ENCODE peak calls at places on chromosome 17, in six cellular contexts. D is adrenal gland, V is mesendoderm, N is GM23248, R is pancreas, O is RWPE1. T is an unnamed sample.

GRCh38 chr17:31588512-31588911 is 197.0 kb downstream of the RAB11FIP4 start:
- DNase-seq in D (no peak), V (no peak), N (no peak), R (no peak), O (no peak), T (no peak)

GRCh38 chr17:9470171-9470570 is 105.4 kb downstream of the STX8 start:
- DNase-seq in D (no peak), V (no peak), N (peak), R (no peak), O (no peak), T (no peak)

GRCh38 chr17:15403276-15403939 is 62.0 kb upstream of the TEKT3 start:
- DNase-seq in D (no peak), V (no peak), N (peak), R (no peak), O (no peak), T (no peak)

GRCh38 chr17:17899486-17899885 is 62.7 kb upstream of the SREBF1 start:
- DNase-seq in D (no peak), V (no peak), N (no peak), R (no peak), O (no peak), T (no peak)

GRCh38 chr17:8223356-8224063 is 13.1 kb upstream of the AURKB start:
- DNase-seq in D (peak), V (peak), N (peak), R (peak), O (peak), T (peak)

GRCh38 chr17:81514735-81515529 is 2.3 kb upstream of the ACTG1 start:
- DNase-seq in D (peak), V (peak), N (peak), R (peak), O (peak), T (peak)

GRCh38 chr17:83089322-83090156 is 10.1 kb downstream of the METRNL start:
- DNase-seq in D (no peak), V (no peak), N (peak), R (no peak), O (peak), T (no peak)

GRCh38 chr17:65554568-65555223 is 6.8 kb downstream of the AXIN2 start:
- DNase-seq in D (no peak), V (no peak), N (peak), R (no peak), O (no peak), T (no peak)

GRCh38 chr17:56834380-56835258 is 668 bp downstream of the DGKE start:
- DNase-seq in D (peak), V (peak), N (peak), R (peak), O (peak), T (peak)

GRCh38 chr17:8439681-8440080 is 4.0 kb downstream of the NDEL1 start:
- DNase-seq in D (no peak), V (no peak), N (no peak), R (no peak), O (no peak), T (no peak)

GRCh38 chr17:58338907-58339774 is 10.5 kb upstream of the TSPOAP1 start:
- DNase-seq in D (peak), V (peak), N (peak), R (peak), O (no peak), T (no peak)

GRCh38 chr17:81511800-81512559 is 619 bp downstream of the ACTG1 start:
- DNase-seq in D (peak), V (no peak), N (peak), R (peak), O (no peak), T (no peak)

GRCh38 chr17:43670645-43671074 is 8.9 kb upstream of the MEOX1 start:
- DNase-seq in D (no peak), V (no peak), N (no peak), R (no peak), O (no peak), T (no peak)

GRCh38 chr17:72587773-72588511 is 467.1 kb downstream of the SOX9 start:
- DNase-seq in D (no peak), V (no peak), N (no peak), R (no peak), O (peak), T (no peak)

GRCh38 chr17:74690409-74690825 is 22.3 kb downstream of the CD300LF start:
- DNase-seq in D (peak), V (no peak), N (no peak), R (no peak), O (no peak), T (no peak)

GRCh38 chr17:28407130-28407973 is 1.3 kb upstream of the SLC46A1 start:
- DNase-seq in D (no peak), V (no peak), N (no peak), R (no peak), O (peak), T (no peak)

GRCh38 chr17:40422990-40423611 is 5.4 kb upstream of the TOP2A start:
- DNase-seq in D (no peak), V (peak), N (no peak), R (no peak), O (no peak), T (no peak)

GRCh38 chr17:2547176-2547575 is 35.5 kb upstream of the METTL16 start:
- DNase-seq in D (peak), V (no peak), N (peak), R (no peak), O (peak), T (no peak)

GRCh38 chr17:17613708-17614114 is 22.2 kb upstream of the PEMT start:
- DNase-seq in D (peak), V (peak), N (peak), R (no peak), O (peak), T (no peak)

GRCh38 chr17:6558276-6558675 is 1.9 kb upstream of the PITPNM3 start:
- DNase-seq in D (no peak), V (no peak), N (no peak), R (peak), O (no peak), T (no peak)

GRCh38 chr17:43880420-43880991 is 26.8 kb downstream of the MPP2 start:
- DNase-seq in D (peak), V (peak), N (peak), R (peak), O (peak), T (no peak)

GRCh38 chr17:68771867-68772515 is 170.8 kb upstream of the FAM20A start:
- DNase-seq in D (peak), V (peak), N (peak), R (no peak), O (peak), T (no peak)

GRCh38 chr17:75295220-75296158 is 6.3 kb upstream of the SLC25A19 start:
- DNase-seq in D (peak), V (no peak), N (no peak), R (no peak), O (no peak), T (no peak)

GRCh38 chr17:82392209-82392920 is 20.8 kb downstream of the UTS2R start:
- DNase-seq in D (no peak), V (no peak), N (no peak), R (no peak), O (no peak), T (no peak)

GRCh38 chr17:37610971-37611370 is 1.8 kb upstream of the SYNRG start:
- DNase-seq in D (no peak), V (peak), N (peak), R (no peak), O (no peak), T (no peak)

GRCh38 chr17:2814499-2815341 is 18.5 kb downstream of the RAP1GAP2 start:
- DNase-seq in D (no peak), V (no peak), N (no peak), R (no peak), O (no peak), T (no peak)

GRCh38 chr17:30248786-30249185 is 13.3 kb upstream of the SLC6A4 start:
- DNase-seq in D (peak), V (no peak), N (no peak), R (no peak), O (no peak), T (no peak)

GRCh38 chr17:34205401-34205800 is 49.7 kb upstream of the CCL2 start:
- DNase-seq in D (no peak), V (no peak), N (no peak), R (no peak), O (no peak), T (no peak)

GRCh38 chr17:30170415-30170987 is 53.9 kb downstream of the NSRP1 start:
- DNase-seq in D (no peak), V (peak), N (no peak), R (no peak), O (peak), T (no peak)

GRCh38 chr17:67525239-67526135 is 148.4 kb downstream of the PITPNC1 start:
- DNase-seq in D (no peak), V (no peak), N (no peak), R (no peak), O (no peak), T (no peak)

GRCh38 chr17:32759476-32759875 is 117.4 kb downstream of the MYO1D start:
- DNase-seq in D (no peak), V (no peak), N (no peak), R (no peak), O (no peak), T (no peak)

GRCh38 chr17:78338860-78339259 is 21.0 kb downstream of the SOCS3 start:
- DNase-seq in D (no peak), V (no peak), N (no peak), R (no peak), O (peak), T (no peak)

GRCh38 chr17:70168979-70169706 is at the start of gene KCNJ2:
- DNase-seq in D (peak), V (peak), N (peak), R (peak), O (peak), T (peak)

GRCh38 chr17:5164465-5164864 is 27.2 kb downstream of the ZNF594 start:
- DNase-seq in D (no peak), V (no peak), N (no peak), R (no peak), O (no peak), T (no peak)

DNA sequence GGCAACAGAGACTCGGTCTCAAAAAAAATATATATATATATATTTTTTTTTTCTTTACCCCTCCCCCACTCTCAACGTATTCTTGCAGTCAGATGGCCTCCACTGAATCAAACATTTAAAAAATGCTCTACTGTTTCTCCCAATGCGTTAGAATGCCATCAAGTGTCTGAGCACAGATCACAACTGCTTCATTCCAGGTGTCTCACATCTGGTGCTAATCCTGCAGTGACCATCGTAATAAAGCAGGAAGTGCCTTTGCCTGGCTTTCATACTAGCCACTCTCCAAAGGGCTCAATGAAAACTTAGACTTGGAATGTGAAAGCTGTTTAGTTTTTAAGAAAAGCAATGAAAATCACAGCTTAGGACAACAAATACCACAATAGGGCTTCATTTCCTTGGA is 37.2 kb downstream of the SKAP1 start:
- DNase-seq in D (no peak), V (no peak), N (peak), R (no peak), O (no peak), T (no peak)
- H3K27ac ChIP-seq in D (no peak), V (no peak), N (peak), R (no peak), O (no peak), T (no peak)

GRCh38 chr17:80050706-80051105 is 14.3 kb downstream of the CCDC40 start:
- DNase-seq in D (no peak), V (no peak), N (no peak), R (no peak), O (no peak), T (no peak)

GRCh38 chr17:80058311-80058955 is 22.0 kb downstream of the CCDC40 start:
- DNase-seq in D (no peak), V (no peak), N (no peak), R (no peak), O (no peak), T (no peak)

GRCh38 chr17:80053102-80053501 is 16.7 kb downstream of the CCDC40 start:
- DNase-seq in D (no peak), V (no peak), N (no peak), R (no peak), O (no peak), T (no peak)

GRCh38 chr17:80051681-80052080 is 15.2 kb downstream of the CCDC40 start:
- DNase-seq in D (no peak), V (no peak), N (no peak), R (peak), O (no peak), T (no peak)

GRCh38 chr17:80055597-80055996 is 19.2 kb downstream of the CCDC40 start:
- DNase-seq in D (no peak), V (peak), N (no peak), R (no peak), O (no peak), T (no peak)
- H3K27ac ChIP-seq in D (no peak), V (no peak), N (no peak), R (no peak), O (no peak), T (no peak)

GRCh38 chr17:19648475-19649406 is at the start of gene ALDH3A2:
- DNase-seq in D (peak), V (peak), N (peak), R (peak), O (peak), T (peak)

GRCh38 chr17:19654342-19654886 is 5.9 kb downstream of the ALDH3A2 start:
- DNase-seq in D (no peak), V (no peak), N (no peak), R (peak), O (no peak), T (no peak)

GRCh38 chr17:19652595-19652994 is 4.0 kb downstream of the ALDH3A2 start:
- DNase-seq in D (peak), V (no peak), N (peak), R (no peak), O (no peak), T (no peak)

GRCh38 chr17:19650826-19651225 is 2.3 kb downstream of the ALDH3A2 start:
- DNase-seq in D (no peak), V (no peak), N (peak), R (no peak), O (no peak), T (no peak)

DNA sequence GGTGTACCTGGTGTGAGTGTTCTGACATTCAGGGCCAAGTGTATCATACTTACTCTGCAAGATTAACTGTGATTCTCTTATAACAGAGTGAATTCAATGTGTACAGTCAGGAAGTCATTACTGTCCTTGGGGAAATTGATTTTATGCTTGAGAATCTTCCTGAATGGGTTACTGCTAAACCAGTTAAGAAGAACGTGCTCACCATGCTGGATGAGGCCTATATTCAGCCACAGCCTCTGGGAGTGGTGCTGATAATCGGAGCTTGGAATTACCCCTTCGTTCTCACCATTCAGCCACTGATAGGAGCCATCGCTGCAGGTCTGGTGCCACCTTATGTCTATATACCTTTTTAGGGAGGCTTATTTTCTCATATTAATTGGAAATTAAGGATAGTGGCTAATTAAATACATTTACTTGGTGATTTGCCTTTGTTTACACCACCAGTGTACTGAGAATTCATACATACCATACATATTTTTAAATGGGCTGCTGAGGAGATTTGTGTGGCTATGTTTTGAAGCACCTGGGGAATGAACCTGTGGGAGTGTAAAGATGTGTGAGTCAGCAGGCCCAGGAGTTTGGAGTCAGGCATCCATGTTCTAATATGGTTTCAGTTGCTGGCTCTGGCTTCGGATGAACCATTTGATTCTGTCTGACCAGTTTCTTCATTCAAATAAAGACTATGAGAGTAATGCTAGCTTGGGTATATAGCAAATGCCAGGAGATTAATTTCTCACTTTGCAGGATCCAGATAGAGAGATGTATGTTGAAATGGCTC is 3.1 kb downstream of the ALDH3A2 start:
- DNase-seq in D (no peak), V (peak), N (no peak), R (no peak), O (no peak), T (no peak)
- H3K27ac ChIP-seq in D (peak), V (no peak), N (no peak), R (peak), O (peak), T (peak)

DNA sequence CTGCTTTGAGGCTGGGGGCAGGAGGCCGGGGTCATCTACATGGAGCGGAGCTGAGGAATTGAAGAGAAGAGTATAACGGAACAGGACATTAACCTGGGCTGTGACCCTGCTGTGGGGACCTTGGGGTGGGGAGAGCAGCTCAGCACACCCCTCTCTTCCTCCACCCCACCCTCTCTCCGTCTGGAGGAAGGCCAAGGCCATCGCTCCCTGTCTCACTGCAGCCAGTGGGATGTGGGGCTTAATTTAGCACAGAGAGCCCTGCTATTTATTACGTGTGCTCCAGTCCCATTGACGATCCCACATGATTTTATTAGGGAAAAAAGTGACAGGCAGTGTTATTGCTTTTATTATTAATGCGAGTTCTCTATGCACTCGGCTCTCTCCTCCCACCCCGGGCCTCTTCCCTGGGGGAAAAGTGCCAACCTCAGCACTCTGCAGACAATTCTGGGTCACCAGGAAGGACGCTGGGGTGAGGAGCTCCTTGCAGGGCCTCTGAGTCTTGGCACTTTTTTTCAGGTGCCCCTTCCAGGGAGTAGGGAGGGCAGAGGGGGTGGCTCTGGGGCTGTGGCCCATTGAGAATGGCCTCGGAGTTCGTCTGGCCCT is 57.2 kb downstream of the MGAT5B start:
- DNase-seq in D (peak), V (no peak), N (peak), R (peak), O (no peak), T (no peak)
- H3K27ac ChIP-seq in D (no peak), V (no peak), N (no peak), R (no peak), O (no peak), T (no peak)